ENCODE peak calls at places on chromosomes 13 and 19, in six cellular contexts. B, C, D, J, G and A are unnamed samples.

GRCh38 chr19:15701757-15702589 is 25.9 kb upstream of the OR10H2 start:
- DNase-seq in B (no peak), C (no peak), D (no peak), J (no peak), G (no peak), A (no peak)

GRCh38 chr13:31242342-31242741 is 42.6 kb downstream of the B3GLCT start:
- DNase-seq in B (no peak), C (no peak), D (no peak), J (no peak), G (no peak), A (no peak)

GRCh38 chr13:73399347-73400216 is 340.8 kb downstream of the KLF5 start:
- DNase-seq in B (no peak), C (no peak), D (no peak), J (no peak), G (no peak), A (no peak)

GRCh38 chr19:34313188-34313587 is 51.8 kb upstream of the GPI start:
- DNase-seq in B (no peak), C (no peak), D (no peak), J (no peak), G (no peak), A (no peak)

GRCh38 chr19:5113101-5113557 is 144.2 kb downstream of the KDM4B start:
- DNase-seq in B (no peak), C (no peak), D (no peak), J (no peak), G (no peak), A (no peak)

GRCh38 chr19:14577264-14577663 is 5.4 kb upstream of the NDUFB7 start:
- DNase-seq in B (no peak), C (no peak), D (no peak), J (no peak), G (no peak), A (no peak)

GRCh38 chr13:91359071-91359470 is 11.6 kb downstream of the MIR17HG start:
- DNase-seq in B (no peak), C (no peak), D (no peak), J (no peak), G (no peak), A (no peak)

GRCh38 chr19:29528350-29528945 is 2.7 kb downstream of the VSTM2B start:
- DNase-seq in B (peak; percentile 68), C (peak; percentile 84), D (no peak), J (peak; percentile 75), G (peak; percentile 20), A (peak; percentile 54)

GRCh38 chr19:575527-576506 is 3.4 kb downstream of the BSG start:
- DNase-seq in B (no peak), C (no peak), D (no peak), J (peak; percentile 48), G (no peak), A (peak; percentile 41)

GRCh38 chr19:13611596-13611995 is 105.3 kb upstream of the CACNA1A start:
- DNase-seq in B (no peak), C (no peak), D (no peak), J (no peak), G (no peak), A (no peak)

GRCh38 chr19:56838930-56839664 is 1.4 kb downstream of the PEG3 start:
- DNase-seq in B (no peak), C (no peak), D (peak; percentile 99), J (peak; percentile 96), G (peak; percentile 34), A (peak; percentile 99)

GRCh38 chr19:11361037-11361770 is 6.0 kb downstream of the PLPPR2 start:
- DNase-seq in B (no peak), C (no peak), D (no peak), J (no peak), G (no peak), A (no peak)

GRCh38 chr19:58338825-58339558 is 12.2 kb downstream of the ZSCAN22 start:
- DNase-seq in B (no peak), C (no peak), D (no peak), J (no peak), G (no peak), A (no peak)

GRCh38 chr19:9597027-9597426 is 12.7 kb upstream of the ZNF121 start:
- DNase-seq in B (no peak), C (no peak), D (no peak), J (no peak), G (peak; percentile 32), A (no peak)

GRCh38 chr13:110641055-110642015 is 26.0 kb downstream of the NAXD start:
- DNase-seq in B (no peak), C (no peak), D (no peak), J (no peak), G (no peak), A (no peak)

GRCh38 chr19:13899912-13900584 is 5.9 kb downstream of the BRME1 start:
- DNase-seq in B (no peak), C (no peak), D (no peak), J (peak; percentile 43), G (no peak), A (no peak)

GRCh38 chr19:5534787-5535586 is 32.8 kb downstream of the TINCR start:
- DNase-seq in B (no peak), C (peak; percentile 48), D (no peak), J (no peak), G (no peak), A (no peak)

GRCh38 chr19:46224773-46225172 is 4.8 kb upstream of the IGFL1 start:
- DNase-seq in B (no peak), C (no peak), D (no peak), J (no peak), G (no peak), A (no peak)

GRCh38 chr13:50389726-50390125 is 374.5 kb downstream of the KCNRG start:
- DNase-seq in B (no peak), C (no peak), D (no peak), J (no peak), G (no peak), A (no peak)

GRCh38 chr19:52660981-52661380 is 22.8 kb upstream of the ZNF83 start:
- DNase-seq in B (no peak), C (no peak), D (no peak), J (no peak), G (no peak), A (no peak)

GRCh38 chr13:110390572-110390971 is 83.5 kb downstream of the COL4A2 start:
- DNase-seq in B (no peak), C (no peak), D (no peak), J (no peak), G (peak; percentile 81), A (no peak)

GRCh38 chr13:32947411-32947810 is 68.8 kb upstream of the KL start:
- DNase-seq in B (no peak), C (no peak), D (no peak), J (no peak), G (no peak), A (no peak)

GRCh38 chr19:33756177-33756576 is 40.5 kb upstream of the KCTD15 start:
- DNase-seq in B (no peak), C (no peak), D (no peak), J (no peak), G (no peak), A (no peak)

GRCh38 chr19:58555920-58556632 is 1.2 kb upstream of the CHMP2A start:
- DNase-seq in B (no peak), C (no peak), D (no peak), J (no peak), G (no peak), A (no peak)

GRCh38 chr13:80359459-80360297 is 18.8 kb upstream of the SPRY2 start:
- DNase-seq in B (no peak), C (no peak), D (no peak), J (no peak), G (no peak), A (no peak)